ENCODE peak calls at places on chromosomes 13 and 19, in six cellular contexts. One of them, this sample, is unnamed.

GRCh38 chr13:93534181-93534700 is 307.6 kb downstream of the GPC6 start:
- DNase-seq in H1: no peak
- DNase-seq in H9: no peak
- DNase-seq in IMR-90: no peak
- DNase-seq in mesenchymal stem cell: peak; percentile 56
- DNase-seq in neuronal stem cell: no peak
- DNase-seq in this sample: no peak

GRCh38 chr13:109999659-110000533 is 213.5 kb upstream of the IRS2 start:
- DNase-seq in H9: no peak
- DNase-seq in mesenchymal stem cell: no peak
- DNase-seq in H1: no peak
- DNase-seq in neuronal stem cell: no peak
- DNase-seq in IMR-90: no peak
- DNase-seq in this sample: peak; percentile 35

GRCh38 chr19:39401549-39402416 is 4.9 kb upstream of the ZFP36 start:
- DNase-seq in IMR-90: peak; percentile 89
- DNase-seq in neuronal stem cell: no peak
- DNase-seq in H1: no peak
- DNase-seq in mesenchymal stem cell: peak; percentile 94
- DNase-seq in H9: no peak
- DNase-seq in this sample: peak; percentile 70

GRCh38 chr13:106132216-106132615 is 403.2 kb downstream of the EFNB2 start:
- DNase-seq in IMR-90: no peak
- DNase-seq in H9: no peak
- DNase-seq in mesenchymal stem cell: no peak
- DNase-seq in neuronal stem cell: no peak
- DNase-seq in H1: no peak
- DNase-seq in this sample: no peak

GRCh38 chr19:52170863-52171320 is 529 bp downstream of the ZNF836 start:
- DNase-seq in neuronal stem cell: no peak
- DNase-seq in IMR-90: no peak
- DNase-seq in H1: no peak
- DNase-seq in mesenchymal stem cell: peak; percentile 30
- DNase-seq in H9: peak; percentile 46
- DNase-seq in this sample: peak; percentile 43

GRCh38 chr13:39892731-39893293 is 237.3 kb downstream of the COG6 start:
- DNase-seq in neuronal stem cell: no peak
- DNase-seq in H9: no peak
- DNase-seq in H1: no peak
- DNase-seq in IMR-90: no peak
- DNase-seq in mesenchymal stem cell: no peak
- DNase-seq in this sample: no peak

GRCh38 chr13:72864142-72865035 is 82.5 kb downstream of the PIBF1 start:
- DNase-seq in IMR-90: peak; percentile 69
- DNase-seq in neuronal stem cell: no peak
- DNase-seq in H1: no peak
- DNase-seq in mesenchymal stem cell: peak; percentile 9
- DNase-seq in H9: no peak
- DNase-seq in this sample: no peak

GRCh38 chr13:51618626-51619025 is 34.4 kb downstream of the WDFY2 start:
- DNase-seq in mesenchymal stem cell: no peak
- DNase-seq in H9: no peak
- DNase-seq in H1: no peak
- DNase-seq in neuronal stem cell: no peak
- DNase-seq in IMR-90: no peak
- DNase-seq in this sample: no peak

GRCh38 chr13:44267966-44268365 is 105.7 kb upstream of the SERP2 start:
- DNase-seq in neuronal stem cell: no peak
- DNase-seq in H1: no peak
- DNase-seq in H9: no peak
- DNase-seq in mesenchymal stem cell: no peak
- DNase-seq in IMR-90: peak; percentile 80
- DNase-seq in this sample: no peak

GRCh38 chr13:35512271-35512920 is 35.9 kb upstream of the MAB21L1 start:
- DNase-seq in H9: no peak
- DNase-seq in H1: no peak
- DNase-seq in mesenchymal stem cell: peak; percentile 9
- DNase-seq in IMR-90: peak; percentile 90
- DNase-seq in neuronal stem cell: no peak
- DNase-seq in this sample: peak; percentile 43

GRCh38 chr19:35945121-35945792 is 9.1 kb downstream of the LRFN3 start:
- DNase-seq in H1: no peak
- DNase-seq in neuronal stem cell: no peak
- DNase-seq in mesenchymal stem cell: no peak
- DNase-seq in H9: no peak
- DNase-seq in IMR-90: no peak
- DNase-seq in this sample: no peak

GRCh38 chr19:13817018-13817614 is 21.9 kb downstream of the ZSWIM4 start:
- DNase-seq in IMR-90: no peak
- DNase-seq in mesenchymal stem cell: peak; percentile 49
- DNase-seq in neuronal stem cell: no peak
- DNase-seq in H1: peak; percentile 98
- DNase-seq in H9: peak; percentile 99
- DNase-seq in this sample: peak; percentile 94

GRCh38 chr19:19032420-19033175 is 719 bp downstream of the SUGP2 start:
- DNase-seq in H9: peak; percentile 97
- DNase-seq in mesenchymal stem cell: peak; percentile 98
- DNase-seq in H1: peak; percentile 82
- DNase-seq in IMR-90: peak; percentile 95
- DNase-seq in neuronal stem cell: peak; percentile 85
- DNase-seq in this sample: peak; percentile 99

GRCh38 chr19:15449620-15450527 is at the start of gene WIZ:
- DNase-seq in neuronal stem cell: peak; percentile 62
- DNase-seq in H1: no peak
- DNase-seq in mesenchymal stem cell: peak; percentile 63
- DNase-seq in H9: peak; percentile 75
- DNase-seq in IMR-90: peak; percentile 55
- DNase-seq in this sample: peak; percentile 73
- H2AK5ac ChIP-seq in neuronal stem cell: no peak within 1 kb of the TSS
- H2AK5ac ChIP-seq in H1: peak within 1 kb of the TSS; percentile 88
- H2AK5ac ChIP-seq in mesenchymal stem cell: peak within 1 kb of the TSS; percentile 33
- H2AK5ac ChIP-seq in H9: no peak within 1 kb of the TSS
- H2AK5ac ChIP-seq in IMR-90: peak within 1 kb of the TSS; percentile 91
- H2AK5ac ChIP-seq in this sample: no peak within 1 kb of the TSS

DNA sequence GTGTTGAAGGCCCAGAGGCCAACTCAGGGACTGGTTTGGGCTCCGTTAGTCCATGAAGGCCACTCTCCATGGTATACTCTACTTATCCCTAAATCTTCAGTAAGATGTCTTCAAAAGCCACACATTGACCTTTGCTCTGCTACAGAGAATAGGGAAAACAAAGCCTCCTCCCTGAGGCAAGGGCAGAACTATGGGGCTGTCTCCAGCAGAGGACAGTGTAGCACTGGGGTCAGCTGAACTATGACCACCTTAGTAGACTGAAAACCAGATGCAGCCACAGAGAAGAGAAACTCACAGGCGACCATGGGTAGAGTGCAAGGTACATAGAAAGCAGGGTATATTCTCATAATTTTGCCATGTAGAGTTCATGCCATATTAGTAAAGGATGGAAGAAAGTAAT is 587.4 kb downstream of the LMO7 start:
- DNase-seq in H9: peak; percentile 33
- DNase-seq in neuronal stem cell: no peak
- DNase-seq in H1: no peak
- DNase-seq in mesenchymal stem cell: no peak
- DNase-seq in IMR-90: no peak
- DNase-seq in this sample: peak; percentile 49
- H3K23ac ChIP-seq in H9: no peak overlapping the region
- H3K23ac ChIP-seq in neuronal stem cell: no peak overlapping the region
- H3K23ac ChIP-seq in H1: no peak overlapping the region
- H3K23ac ChIP-seq in mesenchymal stem cell: no peak overlapping the region
- H3K23ac ChIP-seq in IMR-90: no peak overlapping the region
- H3K23ac ChIP-seq in this sample: no peak overlapping the region

DNA sequence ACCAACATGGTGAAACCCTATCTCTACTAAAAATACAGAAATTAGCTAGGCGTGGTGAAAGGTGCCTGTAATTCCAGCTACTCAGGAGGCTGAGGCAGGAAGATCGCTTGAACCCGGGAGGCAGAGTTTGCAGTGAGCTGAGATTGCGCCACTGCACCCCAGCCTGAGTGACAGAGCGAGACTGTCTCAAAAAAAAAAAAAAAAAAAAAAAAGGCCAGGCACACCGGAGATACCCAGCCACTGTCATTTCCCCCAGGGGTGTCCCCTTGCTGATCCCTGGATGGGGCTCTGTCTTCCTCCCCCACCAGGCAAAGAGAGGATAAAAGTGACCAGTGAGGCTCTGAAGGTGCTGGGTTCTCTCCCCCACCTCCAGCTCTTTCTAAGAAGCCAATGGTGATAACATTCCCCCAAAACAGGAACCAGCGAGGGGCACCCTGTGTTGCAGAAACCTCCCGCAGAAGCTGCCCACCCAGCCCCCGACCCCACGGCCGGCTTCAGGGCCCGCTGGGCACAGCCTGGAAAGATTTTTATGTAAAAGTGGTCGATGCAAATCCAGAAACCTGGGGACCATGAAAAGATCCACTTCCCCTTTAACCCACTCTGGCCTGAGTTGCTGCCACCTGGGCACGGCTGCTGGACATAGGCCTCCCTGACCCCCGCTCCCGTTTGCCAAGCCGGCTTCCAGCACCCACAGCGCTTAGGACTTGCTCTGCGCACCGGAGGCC is 61.3 kb upstream of the KLF2 start:
- DNase-seq in mesenchymal stem cell: no peak
- DNase-seq in IMR-90: no peak
- DNase-seq in neuronal stem cell: no peak
- DNase-seq in H9: no peak
- DNase-seq in H1: no peak
- DNase-seq in this sample: no peak
- H2AK5ac ChIP-seq in mesenchymal stem cell: no peak overlapping the region
- H2AK5ac ChIP-seq in IMR-90: no peak overlapping the region
- H2AK5ac ChIP-seq in neuronal stem cell: no peak overlapping the region
- H2AK5ac ChIP-seq in H9: no peak overlapping the region
- H2AK5ac ChIP-seq in H1: no peak overlapping the region
- H2AK5ac ChIP-seq in this sample: no peak overlapping the region

GRCh38 chr19:50798943-50799851 is 9.0 kb downstream of the ACP4 start:
- DNase-seq in neuronal stem cell: no peak
- DNase-seq in IMR-90: no peak
- DNase-seq in mesenchymal stem cell: no peak
- DNase-seq in H1: no peak
- DNase-seq in H9: no peak
- DNase-seq in this sample: no peak

GRCh38 chr19:50801107-50801506 is 10.9 kb downstream of the ACP4 start:
- DNase-seq in H1: no peak
- DNase-seq in IMR-90: no peak
- DNase-seq in neuronal stem cell: no peak
- DNase-seq in H9: no peak
- DNase-seq in mesenchymal stem cell: no peak
- DNase-seq in this sample: no peak

GRCh38 chr19:50804420-50805272 is 14.4 kb downstream of the ACP4 start:
- DNase-seq in H1: peak; percentile 96
- DNase-seq in mesenchymal stem cell: peak; percentile 99
- DNase-seq in H9: peak; percentile 98
- DNase-seq in neuronal stem cell: peak; percentile 99
- DNase-seq in IMR-90: peak; percentile 99
- DNase-seq in this sample: peak; percentile 99

GRCh38 chr19:50808856-50809255 is 14.7 kb downstream of the KLK1 start:
- DNase-seq in H9: no peak
- DNase-seq in H1: no peak
- DNase-seq in IMR-90: no peak
- DNase-seq in neuronal stem cell: no peak
- DNase-seq in mesenchymal stem cell: no peak
- DNase-seq in this sample: no peak

GRCh38 chr19:50803633-50804419 is 13.6 kb downstream of the ACP4 start:
- DNase-seq in neuronal stem cell: no peak
- DNase-seq in mesenchymal stem cell: peak; percentile 18
- DNase-seq in H1: no peak
- DNase-seq in IMR-90: no peak
- DNase-seq in H9: no peak
- DNase-seq in this sample: no peak
- H3K23ac ChIP-seq in neuronal stem cell: peak overlapping the region; percentile 45
- H3K23ac ChIP-seq in mesenchymal stem cell: no peak overlapping the region
- H3K23ac ChIP-seq in H1: no peak overlapping the region
- H3K23ac ChIP-seq in IMR-90: peak overlapping the region; percentile 86
- H3K23ac ChIP-seq in H9: no peak overlapping the region
- H3K23ac ChIP-seq in this sample: peak overlapping the region; percentile 45

DNA sequence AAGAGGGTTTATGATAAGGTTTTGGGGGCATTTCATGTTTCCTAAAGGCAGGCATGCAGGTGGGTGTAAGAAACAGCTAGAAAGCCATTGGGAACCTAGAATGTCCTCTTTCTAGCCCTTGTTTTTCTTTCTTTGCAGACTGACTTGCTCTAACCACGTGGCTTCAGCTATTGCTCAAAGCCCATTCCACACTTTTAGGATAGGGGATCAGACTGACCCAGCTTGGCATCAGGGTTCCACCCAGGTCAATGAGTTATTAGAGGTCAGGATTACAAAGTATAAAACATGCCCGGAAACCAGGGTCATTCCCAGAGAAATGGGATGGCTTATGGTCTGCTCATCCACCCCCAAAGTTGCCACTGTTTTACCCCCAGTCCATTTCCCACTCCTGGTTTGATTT is 16.8 kb downstream of the PHF11 start:
- DNase-seq in IMR-90: no peak
- DNase-seq in H9: no peak
- DNase-seq in mesenchymal stem cell: no peak
- DNase-seq in H1: no peak
- DNase-seq in neuronal stem cell: no peak
- DNase-seq in this sample: no peak
- H2AK5ac ChIP-seq in IMR-90: no peak overlapping the region
- H2AK5ac ChIP-seq in H9: no peak overlapping the region
- H2AK5ac ChIP-seq in mesenchymal stem cell: no peak overlapping the region
- H2AK5ac ChIP-seq in H1: no peak overlapping the region
- H2AK5ac ChIP-seq in neuronal stem cell: no peak overlapping the region
- H2AK5ac ChIP-seq in this sample: no peak overlapping the region

DNA sequence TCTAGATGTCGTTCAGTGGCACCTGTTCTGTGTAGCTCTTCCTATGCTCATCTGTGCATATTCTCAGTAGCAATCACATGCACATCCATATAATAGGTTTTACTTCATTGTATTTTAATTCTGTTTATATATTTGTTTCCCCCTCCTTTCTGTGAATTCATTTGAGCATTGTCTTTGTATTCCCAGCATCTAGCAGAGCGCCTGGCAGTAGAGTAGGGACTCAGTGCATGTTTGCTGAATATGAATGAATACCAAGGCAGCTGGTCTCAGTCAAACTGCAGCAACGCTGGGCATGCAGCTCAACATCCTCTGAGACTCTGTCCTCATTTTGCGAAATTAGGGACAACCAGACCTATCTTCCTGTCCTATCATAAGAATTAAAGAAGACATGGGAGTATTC is 330.1 kb downstream of the SPRY2 start:
- DNase-seq in mesenchymal stem cell: no peak
- DNase-seq in H1: no peak
- DNase-seq in neuronal stem cell: no peak
- DNase-seq in IMR-90: no peak
- DNase-seq in H9: no peak
- DNase-seq in this sample: no peak
- H3K23ac ChIP-seq in mesenchymal stem cell: no peak overlapping the region
- H3K23ac ChIP-seq in H1: no peak overlapping the region
- H3K23ac ChIP-seq in neuronal stem cell: no peak overlapping the region
- H3K23ac ChIP-seq in IMR-90: no peak overlapping the region
- H3K23ac ChIP-seq in H9: no peak overlapping the region
- H3K23ac ChIP-seq in this sample: no peak overlapping the region

This sample was measured in mesendoderm.